ENCODE peak calls at places on chromosomes 3 and 15, in nine cellular contexts. S is epithelial cell of esophagus, H is stomach, E is fibroblast of lung, T is neural progenitor cell, W is lower leg skin, M is OCI-LY7, N is uterus, D is mammary epithelial cell. F is an unnamed sample.

GRCh38 chr3:12193485-12194165 is 34.9 kb upstream of the TIMP4 start:
- DNase-seq in S (peak; percentile 94), H (peak; percentile 44), E (peak; percentile 100), T (no peak), W (peak; percentile 81), M (no peak), N (peak; percentile 45), D (peak; percentile 96), F (peak; percentile 99)

GRCh38 chr3:183108002-183108449 is 8.7 kb upstream of the MCCC1 start:
- DNase-seq in S (peak; percentile 43), H (no peak), E (peak; percentile 37), T (no peak), W (no peak), M (no peak), N (no peak), D (no peak), F (no peak)

GRCh38 chr15:72925661-72926060 is 126.6 kb upstream of the NEO1 start:
- DNase-seq in S (no peak), H (no peak), E (no peak), T (no peak), W (no peak), M (no peak), N (no peak), D (no peak), F (no peak)

GRCh38 chr3:50502584-50503423 is 630 bp downstream of the CACNA2D2 start:
- DNase-seq in S (no peak), H (no peak), E (no peak), T (peak; percentile 79), W (no peak), M (no peak), N (peak; percentile 18), D (no peak), F (no peak)

GRCh38 chr3:126208618-126209256 is 28.4 kb upstream of the ALDH1L1 start:
- DNase-seq in S (peak; percentile 97), H (peak; percentile 84), E (peak; percentile 90), T (no peak), W (peak; percentile 93), M (no peak), N (peak; percentile 70), D (peak; percentile 90), F (peak; percentile 90)

GRCh38 chr3:193884011-193884410 is 251.9 kb upstream of the HES1 start:
- DNase-seq in S (no peak), H (no peak), E (no peak), T (no peak), W (no peak), M (no peak), N (no peak), D (no peak), F (no peak)

GRCh38 chr3:130276203-130276803 is 69.2 kb upstream of the COL6A5 start:
- DNase-seq in S (peak; percentile 66), H (no peak), E (peak; percentile 74), T (peak; percentile 65), W (no peak), M (peak; percentile 58), N (no peak), D (peak; percentile 44), F (peak; percentile 65)

GRCh38 chr15:81865850-81866537 is 179.8 kb downstream of the MEX3B start:
- DNase-seq in S (no peak), H (no peak), E (no peak), T (no peak), W (no peak), M (peak; percentile 91), N (no peak), D (no peak), F (no peak)

GRCh38 chr3:57078366-57079220 is 18.1 kb downstream of the SPATA12 start:
- DNase-seq in S (peak; percentile 42), H (peak; percentile 49), E (peak; percentile 62), T (peak; percentile 64), W (peak; percentile 92), M (peak; percentile 84), N (peak; percentile 59), D (peak; percentile 28), F (peak; percentile 72)

GRCh38 chr15:62554164-62554563 is 389.1 kb upstream of the C2CD4B start:
- DNase-seq in S (no peak), H (no peak), E (no peak), T (no peak), W (no peak), M (peak; percentile 71), N (no peak), D (no peak), F (no peak)

GRCh38 chr3:45986303-45986982 is 9.2 kb downstream of the FYCO1 start:
- DNase-seq in S (peak; percentile 77), H (peak; percentile 86), E (peak; percentile 67), T (no peak), W (no peak), M (no peak), N (no peak), D (peak; percentile 60), F (peak; percentile 87)

GRCh38 chr3:175386630-175387029 is 527.5 kb downstream of the NAALADL2 start:
- DNase-seq in S (peak; percentile 87), H (no peak), E (peak; percentile 78), T (no peak), W (no peak), M (no peak), N (no peak), D (peak; percentile 89), F (peak; percentile 65)

GRCh38 chr3:24968076-24968475 is 460.0 kb upstream of the RARB start:
- DNase-seq in S (no peak), H (no peak), E (no peak), T (no peak), W (no peak), M (no peak), N (no peak), D (no peak), F (no peak)

GRCh38 chr3:24264748-24265158 is 229.9 kb downstream of the THRB start:
- DNase-seq in S (peak; percentile 67), H (no peak), E (peak; percentile 64), T (peak; percentile 58), W (no peak), M (peak; percentile 55), N (no peak), D (peak; percentile 29), F (peak; percentile 54)

GRCh38 chr3:122921791-122922651 is 105.5 kb downstream of the SEMA5B start:
- DNase-seq in S (peak; percentile 43), H (no peak), E (no peak), T (peak; percentile 78), W (peak; percentile 74), M (no peak), N (no peak), D (no peak), F (no peak)

GRCh38 chr15:39171944-39172368 is 408.9 kb upstream of the THBS1 start:
- DNase-seq in S (peak; percentile 98), H (peak; percentile 56), E (peak; percentile 98), T (peak; percentile 86), W (peak; percentile 87), M (no peak), N (peak; percentile 59), D (peak; percentile 97), F (peak; percentile 96)
- TF ChIP-seq CTCF in S (peak; percentile 60), H (no peak), E (peak; percentile 52), T (peak; percentile 60), W (no peak), M (no peak), N (peak; percentile 37), D (peak; percentile 37), F (peak; percentile 62)

GRCh38 chr3:142975316-142975995 is 12.0 kb upstream of the PAQR9 start:
- DNase-seq in S (peak; percentile 35), H (no peak), E (no peak), T (no peak), W (no peak), M (no peak), N (no peak), D (no peak), F (no peak)
- TF ChIP-seq CTCF in S (peak; percentile 51), H (no peak), E (no peak), T (peak; percentile 15), W (no peak), M (peak; percentile 33), N (no peak), D (peak; percentile 19), F (no peak)

DNA sequence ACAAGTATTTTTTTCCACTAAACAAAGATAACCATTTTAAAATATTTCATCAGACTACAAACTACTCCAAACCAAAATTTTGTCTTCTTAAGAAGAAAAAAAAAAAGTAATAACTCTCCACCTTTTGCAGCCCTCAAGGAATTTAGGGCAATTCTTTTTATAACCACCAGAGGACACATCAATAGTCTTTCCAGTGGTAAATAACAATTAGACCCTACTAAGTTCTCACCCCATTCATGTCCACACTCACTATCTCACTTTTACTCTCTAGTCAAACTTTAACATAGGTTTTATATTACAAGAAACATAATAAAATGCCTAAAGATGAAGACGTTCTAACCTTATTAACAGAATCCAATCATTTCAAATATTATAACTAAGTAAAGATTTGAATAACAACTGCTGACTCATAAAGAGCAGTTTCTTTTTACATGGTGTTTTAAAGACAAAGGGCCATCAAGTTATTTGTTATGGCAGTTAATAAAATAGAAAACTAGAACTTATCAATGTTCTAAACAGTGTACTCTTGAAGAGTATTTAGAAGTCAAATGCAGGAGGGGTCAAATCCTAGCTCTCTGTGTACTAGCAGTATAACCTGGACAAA is 33.0 kb downstream of the CCDC39 start:
- DNase-seq in S (peak; percentile 6), H (no peak), E (no peak), T (no peak), W (no peak), M (no peak), N (no peak), D (no peak), F (no peak)
- TF ChIP-seq CTCF in S (peak; percentile 27), H (no peak), E (no peak), T (peak; percentile 54), W (no peak), M (peak; percentile 62), N (no peak), D (peak; percentile 42), F (peak; percentile 22)

GRCh38 chr3:138289260-138289659 is 40.4 kb downstream of the NME9 start:
- DNase-seq in S (no peak), H (no peak), E (no peak), T (no peak), W (no peak), M (no peak), N (no peak), D (no peak), F (no peak)

GRCh38 chr3:138282836-138283235 is 46.8 kb downstream of the NME9 start:
- DNase-seq in S (no peak), H (no peak), E (no peak), T (no peak), W (no peak), M (no peak), N (no peak), D (no peak), F (no peak)

GRCh38 chr3:138284079-138284478 is 45.6 kb downstream of the NME9 start:
- DNase-seq in S (peak; percentile 83), H (no peak), E (no peak), T (no peak), W (no peak), M (no peak), N (no peak), D (peak; percentile 78), F (no peak)

GRCh38 chr3:138281561-138281960 is 48.1 kb downstream of the NME9 start:
- DNase-seq in S (peak; percentile 32), H (no peak), E (no peak), T (no peak), W (no peak), M (no peak), N (no peak), D (no peak), F (no peak)

GRCh38 chr3:138284957-138285477 is 44.6 kb downstream of the NME9 start:
- DNase-seq in S (peak; percentile 14), H (no peak), E (no peak), T (no peak), W (no peak), M (no peak), N (no peak), D (no peak), F (no peak)
- TF ChIP-seq CTCF in S (peak; percentile 21), H (no peak), E (no peak), T (peak; percentile 15), W (no peak), M (peak; percentile 26), N (no peak), D (no peak), F (peak; percentile 24)

GRCh38 chr15:89772933-89773583 is 3.1 kb upstream of the MESP2 start:
- DNase-seq in S (peak; percentile 56), H (no peak), E (peak; percentile 36), T (no peak), W (no peak), M (peak; percentile 43), N (no peak), D (peak; percentile 58), F (peak; percentile 14)
- TF ChIP-seq CTCF in S (peak; percentile 51), H (no peak), E (peak; percentile 44), T (no peak), W (no peak), M (peak; percentile 60), N (no peak), D (peak; percentile 52), F (peak; percentile 29)